ENCODE peak calls at places on chromosomes 13 and 19, in eight cellular contexts. F is HL-60, M is epithelial cell of esophagus, K is pancreas, C is endodermal cell, I is AG10803, H is left ventricle myocardium inferior, G is bronchial epithelial cell. V is an unnamed sample.

GRCh38 chr19:10625003-10625761 is at the start of gene SLC44A2:
- DNase-seq in F (no peak), M (peak), K (peak), C (peak), I (peak), H (peak), G (peak), V (no peak)

GRCh38 chr19:1819211-1819975 is 7.3 kb upstream of the ATP8B3 start:
- DNase-seq in F (no peak), M (no peak), K (no peak), C (no peak), I (no peak), H (peak), G (no peak), V (no peak)

GRCh38 chr13:44237276-44237767 is 136.3 kb upstream of the SERP2 start:
- DNase-seq in F (no peak), M (peak), K (peak), C (no peak), I (peak), H (peak), G (peak), V (peak)

GRCh38 chr19:41785653-41786052 is 10.7 kb upstream of the CEACAM3 start:
- DNase-seq in F (peak), M (peak), K (peak), C (peak), I (peak), H (no peak), G (peak), V (peak)

GRCh38 chr19:54429545-54430227 is 14.4 kb downstream of the TTYH1 start:
- DNase-seq in F (no peak), M (no peak), K (no peak), C (peak), I (no peak), H (no peak), G (no peak), V (no peak)

GRCh38 chr19:55255618-55256423 is 3.0 kb downstream of the PPP6R1 start:
- DNase-seq in F (no peak), M (peak), K (no peak), C (no peak), I (peak), H (no peak), G (peak), V (no peak)

GRCh38 chr19:44856438-44857083 is 10.5 kb downstream of the NECTIN2 start:
- DNase-seq in F (peak), M (no peak), K (no peak), C (no peak), I (no peak), H (peak), G (no peak), V (no peak)

GRCh38 chr13:29914591-29914990 is 64.2 kb upstream of the UBL3 start:
- DNase-seq in F (peak), M (no peak), K (no peak), C (no peak), I (no peak), H (no peak), G (no peak), V (no peak)

GRCh38 chr19:39916236-39916635 is 18.2 kb downstream of the FCGBP start:
- DNase-seq in F (no peak), M (no peak), K (no peak), C (peak), I (no peak), H (no peak), G (no peak), V (no peak)

GRCh38 chr19:5631511-5632240 is 8.8 kb downstream of the SAFB start:
- DNase-seq in F (no peak), M (no peak), K (no peak), C (no peak), I (peak), H (no peak), G (no peak), V (no peak)

GRCh38 chr19:34733266-34733825 is 697 bp upstream of the ZNF181 start:
- DNase-seq in F (peak), M (no peak), K (peak), C (no peak), I (no peak), H (peak), G (no peak), V (no peak)

GRCh38 chr19:19606021-19606420 is 12.5 kb downstream of the PBX4 start:
- DNase-seq in F (no peak), M (peak), K (no peak), C (no peak), I (no peak), H (no peak), G (peak), V (no peak)

GRCh38 chr13:71149498-71150363 is 717.3 kb downstream of the DACH1 start:
- DNase-seq in F (no peak), M (no peak), K (peak), C (no peak), I (no peak), H (no peak), G (no peak), V (no peak)

GRCh38 chr13:30429721-30430694 is 7.7 kb downstream of the UBE2L5 start:
- DNase-seq in F (no peak), M (peak), K (no peak), C (no peak), I (peak), H (no peak), G (peak), V (peak)

GRCh38 chr13:29428310-29428991 is 167.0 kb downstream of the SLC7A1 start:
- DNase-seq in F (no peak), M (peak), K (peak), C (peak), I (no peak), H (peak), G (peak), V (no peak)

GRCh38 chr19:48629599-48630288 is 7.4 kb downstream of the DBP start:
- DNase-seq in F (no peak), M (peak), K (peak), C (peak), I (no peak), H (peak), G (no peak), V (no peak)

GRCh38 chr19:42081584-42082258 is 5.8 kb downstream of the ZNF574 start:
- DNase-seq in F (no peak), M (peak), K (no peak), C (no peak), I (peak), H (no peak), G (peak), V (peak)

GRCh38 chr13:51635137-51635878 is 51.0 kb downstream of the WDFY2 start:
- DNase-seq in F (no peak), M (no peak), K (no peak), C (peak), I (no peak), H (no peak), G (no peak), V (no peak)

GRCh38 chr13:99749627-99750026 is 221.9 kb downstream of the ZIC5 start:
- DNase-seq in F (no peak), M (no peak), K (no peak), C (peak), I (no peak), H (no peak), G (no peak), V (no peak)

GRCh38 chr19:10013834-10014618 is 743 bp downstream of the RDH8 start:
- DNase-seq in F (no peak), M (no peak), K (no peak), C (no peak), I (no peak), H (no peak), G (no peak), V (no peak)

GRCh38 chr13:42066542-42066941 is 18.1 kb downstream of the DGKH start:
- DNase-seq in F (no peak), M (no peak), K (no peak), C (no peak), I (peak), H (no peak), G (no peak), V (peak)

GRCh38 chr19:5154129-5154798 is 185.4 kb downstream of the KDM4B start:
- DNase-seq in F (no peak), M (no peak), K (peak), C (peak), I (no peak), H (no peak), G (no peak), V (no peak)

GRCh38 chr19:15379996-15380647 is 535 bp upstream of the AKAP8 start:
- DNase-seq in F (no peak), M (peak), K (peak), C (peak), I (peak), H (peak), G (peak), V (no peak)

GRCh38 chr13:95833713-95834112 is 156.8 kb downstream of the DNAJC3 start:
- DNase-seq in F (no peak), M (peak), K (no peak), C (no peak), I (peak), H (no peak), G (peak), V (no peak)

GRCh38 chr19:7292950-7293794 is 1.0 kb downstream of the INSR start:
- DNase-seq in F (peak), M (no peak), K (peak), C (peak), I (no peak), H (peak), G (no peak), V (no peak)

GRCh38 chr19:17931532-17932191 is 1.2 kb upstream of the CCDC124 start:
- DNase-seq in F (no peak), M (no peak), K (no peak), C (peak), I (no peak), H (no peak), G (no peak), V (no peak)

GRCh38 chr13:99067160-99067985 is 89.5 kb upstream of the DOCK9 start:
- DNase-seq in F (no peak), M (peak), K (no peak), C (no peak), I (peak), H (no peak), G (peak), V (no peak)

GRCh38 chr13:44106231-44107152 is 226.8 kb downstream of the LACC1 start:
- DNase-seq in F (no peak), M (no peak), K (no peak), C (no peak), I (no peak), H (no peak), G (no peak), V (no peak)

GRCh38 chr13:44365008-44365407 is 8.6 kb upstream of the SERP2 start:
- DNase-seq in F (no peak), M (peak), K (no peak), C (no peak), I (peak), H (no peak), G (peak), V (peak)

GRCh38 chr19:4638828-4639530 is at the start of gene TNFAIP8L1:
- DNase-seq in F (peak), M (peak), K (peak), C (peak), I (peak), H (peak), G (peak), V (peak)

GRCh38 chr19:38658462-38659306 is 11.2 kb downstream of the ACTN4 start:
- DNase-seq in F (no peak), M (peak), K (peak), C (no peak), I (peak), H (no peak), G (peak), V (peak)

GRCh38 chr19:4577020-4577782 is 17.7 kb upstream of the SEMA6B start:
- DNase-seq in F (no peak), M (peak), K (no peak), C (peak), I (peak), H (no peak), G (no peak), V (no peak)

GRCh38 chr19:6750062-6750461 is 10.6 kb downstream of the TRIP10 start:
- DNase-seq in F (no peak), M (no peak), K (no peak), C (no peak), I (no peak), H (peak), G (no peak), V (no peak)

GRCh38 chr19:55370305-55370988 is at the start of gene IL11:
- DNase-seq in F (no peak), M (peak), K (no peak), C (peak), I (peak), H (no peak), G (peak), V (no peak)

DNA sequence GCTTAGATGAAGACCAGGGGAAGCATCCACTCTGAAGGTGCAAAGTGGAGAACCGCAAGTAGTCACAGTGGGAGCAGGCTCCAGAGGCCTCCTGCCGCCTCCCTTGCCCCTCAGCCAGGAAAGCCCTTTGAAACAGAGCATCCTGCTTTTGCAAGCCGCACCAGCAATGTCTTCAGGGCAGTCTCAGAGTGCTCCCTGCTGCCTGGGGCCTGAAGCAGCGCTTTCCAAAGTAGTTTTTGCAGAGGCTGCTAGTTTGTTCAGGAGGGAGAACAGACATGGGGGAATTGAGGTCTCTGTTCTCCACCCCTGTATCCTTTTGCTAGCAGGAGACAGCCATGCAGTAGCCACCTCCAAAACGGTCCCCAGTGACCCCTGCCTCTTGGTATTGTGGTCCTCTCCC is 15.8 kb upstream of the POP4 start:
- DNase-seq in F (no peak), M (no peak), K (no peak), C (no peak), I (no peak), H (no peak), G (no peak), V (no peak)
- TF ChIP-seq CTCF in F (no peak), M (no peak), K (no peak), C (peak), I (no peak), H (no peak), G (no peak), V (no peak)

DNA sequence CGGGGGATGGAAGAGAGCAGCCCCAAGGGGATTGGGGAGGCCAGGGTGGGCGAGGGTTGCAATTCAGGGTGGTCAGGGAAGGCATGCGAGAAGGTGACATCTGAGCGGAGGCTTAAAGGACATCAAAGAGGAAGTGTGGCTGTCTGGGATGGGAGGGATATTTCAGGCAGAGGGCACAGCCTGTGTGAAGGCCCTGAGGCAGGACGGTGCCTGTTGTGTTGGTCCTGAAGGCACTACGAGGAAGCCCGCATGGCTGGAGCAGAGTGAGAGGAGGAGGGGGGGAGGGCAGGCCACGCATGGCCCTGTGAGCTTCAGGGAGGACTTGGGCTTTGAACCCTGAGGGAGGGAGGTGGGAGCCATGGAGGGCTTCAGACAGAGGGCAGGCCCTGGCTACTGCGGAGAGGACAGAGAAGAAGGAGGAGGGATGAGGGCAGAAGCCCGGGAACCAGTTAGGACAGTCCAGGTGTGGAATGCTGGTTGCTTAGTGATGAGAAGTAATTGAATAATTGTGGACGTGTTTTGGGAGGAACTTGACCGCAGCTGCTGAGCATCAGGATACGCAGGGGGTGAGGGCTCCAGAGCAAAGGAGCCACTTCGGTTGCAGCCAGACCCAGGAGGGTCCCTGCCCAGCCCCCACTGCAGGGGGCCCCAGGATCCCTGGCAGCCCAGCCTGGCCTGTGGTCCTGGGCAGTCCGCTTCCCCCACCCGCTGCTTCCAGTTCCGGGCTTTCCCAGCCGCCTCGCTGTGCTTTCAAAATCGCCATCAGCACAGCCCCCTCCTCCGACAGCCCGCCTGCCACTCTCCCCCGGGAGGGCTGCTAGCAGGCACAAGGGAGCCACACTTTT is 6.2 kb downstream of the TLE6 start:
- DNase-seq in F (no peak), M (peak), K (peak), C (no peak), I (peak), H (peak), G (peak), V (peak)
- H3K4me3 ChIP-seq in F (no peak), M (no peak), K (no peak), C (peak), I (peak), H (peak), G (no peak), V (peak)

GRCh38 chr19:33205110-33205509 is 11.0 kb downstream of the LRP3 start:
- DNase-seq in F (no peak), M (no peak), K (no peak), C (no peak), I (no peak), H (no peak), G (no peak), V (no peak)
- TF ChIP-seq CTCF in F (no peak), M (no peak), K (no peak), C (no peak), I (no peak), H (no peak), G (no peak), V (no peak)

DNA sequence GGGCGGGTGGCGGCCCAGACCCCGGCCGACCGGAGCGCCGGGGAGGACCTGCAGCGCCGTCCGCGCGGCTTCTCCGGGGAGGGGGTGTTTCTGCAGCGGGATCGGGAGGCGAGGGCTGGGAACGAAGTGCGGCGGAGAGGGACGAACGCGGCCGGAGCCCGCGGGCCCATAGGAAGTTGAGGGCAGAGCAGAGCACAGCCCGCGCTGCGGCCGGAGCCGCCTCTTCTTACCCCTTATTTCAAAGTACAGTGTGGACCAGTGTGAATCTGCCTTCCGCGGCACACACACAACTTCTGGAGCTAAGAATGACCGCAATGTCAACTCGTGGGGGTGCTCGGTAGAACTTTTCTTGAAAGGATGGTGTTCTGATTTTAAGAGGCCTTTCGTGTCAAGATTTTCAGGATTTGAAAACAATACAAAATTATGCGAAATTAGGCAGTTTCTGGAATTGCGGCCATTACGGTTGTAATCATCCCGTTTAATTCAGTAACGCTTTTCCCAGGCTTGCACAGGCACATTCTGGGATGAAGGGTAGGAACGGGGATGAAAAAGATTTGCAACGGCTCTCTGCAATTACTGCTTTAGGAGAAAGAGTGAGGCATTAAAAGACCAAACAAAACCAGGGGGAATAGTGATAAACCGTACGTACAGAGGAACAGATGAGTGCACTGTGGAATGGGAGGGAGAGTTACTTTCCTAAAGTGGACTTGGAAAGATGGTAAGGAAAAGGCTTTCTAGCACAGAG is 845 bp downstream of the TDRD3 start:
- DNase-seq in F (no peak), M (peak), K (peak), C (peak), I (peak), H (peak), G (peak), V (no peak)
- H3K4me3 ChIP-seq in F (peak), M (peak), K (peak), C (peak), I (peak), H (peak), G (peak), V (peak)